ENCODE peak calls at places on chromosomes 3 and 15, in five cellular contexts. A is AG04450, T is COR-L47, I is A549, Q is GM12864. K is an unnamed sample.

GRCh38 chr3:99637381-99638111 is 848 bp upstream of the COL8A1 start:
- DNase-seq in A (peak), T (no peak), I (no peak), Q (no peak), K (peak)

GRCh38 chr3:62051506-62051905 is 321.8 kb downstream of the FEZF2 start:
- DNase-seq in A (no peak), T (peak), I (no peak), Q (no peak), K (no peak)

GRCh38 chr15:33358303-33358702 is 47.5 kb downstream of the RYR3 start:
- DNase-seq in A (no peak), T (no peak), I (no peak), Q (no peak), K (no peak)

GRCh38 chr3:170047133-170047404 is 9.3 kb downstream of the GPR160 start:
- DNase-seq in A (no peak), T (no peak), I (no peak), Q (no peak), K (no peak)

GRCh38 chr3:14913926-14914776 is 33.2 kb upstream of the NR2C2 start:
- DNase-seq in A (no peak), T (no peak), I (no peak), Q (no peak), K (no peak)

GRCh38 chr3:146466596-146466995 is 2.8 kb downstream of the PLSCR2 start:
- DNase-seq in A (no peak), T (no peak), I (no peak), Q (no peak), K (no peak)

GRCh38 chr3:71710906-71711494 is 14.2 kb downstream of the EIF4E3 start:
- DNase-seq in A (no peak), T (peak), I (peak), Q (peak), K (no peak)

GRCh38 chr15:29749365-29750086 is 72.7 kb downstream of the TJP1 start:
- DNase-seq in A (no peak), T (no peak), I (no peak), Q (no peak), K (no peak)

GRCh38 chr3:196128172-196128843 is 46.4 kb upstream of the TFRC start:
- DNase-seq in A (no peak), T (no peak), I (no peak), Q (no peak), K (no peak)